ENCODE peak calls at places on chromosomes 3 and 15, in seven cellular contexts. B, H, G, K, W, X and P are unnamed samples.
A peak's percentile ranks its signal among the peaks of the same experiment; 100 is the strongest.

GRCh38 chr15:68896178-68896577 is 34.1 kb upstream of the SPESP1 start:
- DNase-seq in G (no peak), W (no peak), H (no peak), K (no peak), B (no peak), X (no peak), P (no peak)

GRCh38 chr15:92073044-92073785 is 219.7 kb downstream of the SLCO3A1 start:
- DNase-seq in K (peak; percentile 59), G (no peak), W (no peak), B (no peak), X (no peak), H (peak; percentile 36), P (no peak)

GRCh38 chr3:36124118-36124796 is 256.0 kb upstream of the STAC start:
- DNase-seq in X (peak; percentile 90), W (no peak), G (no peak), B (peak; percentile 1), K (peak; percentile 56), H (peak; percentile 65), P (peak; percentile 14)

GRCh38 chr3:185959609-185960517 is 22.0 kb upstream of the TRA2B start:
- DNase-seq in X (no peak), K (peak; percentile 75), H (peak; percentile 91), G (peak; percentile 64), W (no peak), B (peak; percentile 65), P (peak; percentile 76)

GRCh38 chr15:36161781-36162212 is 417.6 kb upstream of the CDIN1 start:
- DNase-seq in H (peak; percentile 63), B (peak; percentile 3), X (peak; percentile 47), K (peak; percentile 85), W (peak; percentile 14), G (no peak), P (peak; percentile 73)

GRCh38 chr3:196985954-196986885 is 17.6 kb upstream of the PIGZ start:
- DNase-seq in H (no peak), K (no peak), B (no peak), G (no peak), X (no peak), W (no peak), P (no peak)

GRCh38 chr3:169695051-169695450 is 31.5 kb upstream of the MECOM start:
- DNase-seq in X (no peak), H (peak; percentile 20), B (no peak), G (no peak), W (no peak), K (peak; percentile 65), P (peak; percentile 7)

GRCh38 chr15:84001037-84001436 is 234.5 kb upstream of the GOLGA6L4 start:
- DNase-seq in W (no peak), B (no peak), G (no peak), K (no peak), H (no peak), X (no peak), P (no peak)

GRCh38 chr3:69160525-69160924 is 38.1 kb upstream of the LMOD3 start:
- DNase-seq in G (no peak), B (no peak), H (no peak), W (no peak), K (no peak), X (no peak), P (no peak)

GRCh38 chr15:76714950-76715349 is 190.2 kb downstream of the SCAPER start:
- DNase-seq in K (no peak), X (no peak), W (no peak), G (no peak), H (no peak), B (no peak), P (no peak)

GRCh38 chr3:17278006-17278405 is 393.3 kb downstream of the PLCL2 start:
- DNase-seq in G (no peak), B (no peak), W (no peak), K (no peak), H (no peak), X (no peak), P (no peak)

GRCh38 chr3:111735271-111735758 is 123.8 kb upstream of the PHLDB2 start:
- DNase-seq in G (no peak), B (no peak), W (no peak), K (peak; percentile 86), H (peak; percentile 80), X (no peak), P (peak; percentile 71)

GRCh38 chr3:27626596-27627118 is 95.5 kb downstream of the EOMES start:
- DNase-seq in W (no peak), H (no peak), X (no peak), G (no peak), K (no peak), B (no peak), P (no peak)

GRCh38 chr15:38758001-38758400 is 193.4 kb upstream of the RASGRP1 start:
- DNase-seq in H (peak; percentile 49), X (no peak), K (peak; percentile 64), W (no peak), G (no peak), B (no peak), P (peak; percentile 26)

GRCh38 chr3:117184574-117184973 is 475.0 kb downstream of the TUSC7 start:
- DNase-seq in K (no peak), W (no peak), G (no peak), H (peak; percentile 56), B (no peak), X (no peak), P (peak; percentile 4)

GRCh38 chr3:146803746-146804145 is 198.6 kb upstream of the PLSCR5 start:
- DNase-seq in K (peak; percentile 69), W (no peak), B (no peak), X (no peak), G (no peak), H (peak; percentile 87), P (peak; percentile 92)

GRCh38 chr3:194323785-194324735 is 27.1 kb downstream of the CPN2 start:
- DNase-seq in G (peak; percentile 63), H (peak; percentile 71), W (peak; percentile 89), B (no peak), X (no peak), K (peak; percentile 71), P (peak; percentile 50)

GRCh38 chr3:119084371-119085069 is 49.9 kb upstream of the IGSF11 start:
- DNase-seq in W (no peak), H (no peak), K (no peak), B (peak; percentile 16), G (no peak), X (peak; percentile 41), P (no peak)

GRCh38 chr3:177419904-177420601 is 222.8 kb upstream of the TBL1XR1 start:
- DNase-seq in X (no peak), G (no peak), K (no peak), H (no peak), B (peak; percentile 25), W (no peak), P (no peak)

GRCh38 chr15:64285871-64286270 is 70.1 kb downstream of the CSNK1G1 start:
- DNase-seq in B (no peak), G (no peak), H (no peak), X (no peak), W (no peak), K (no peak), P (no peak)

GRCh38 chr15:79028411-79028964 is 62.1 kb downstream of the RASGRF1 start:
- DNase-seq in B (peak; percentile 17), K (peak; percentile 56), W (no peak), G (peak; percentile 26), H (peak; percentile 33), X (peak; percentile 91), P (no peak)

GRCh38 chr15:58249646-58250312 is 111.6 kb downstream of the AQP9 start:
- DNase-seq in W (no peak), X (no peak), G (no peak), H (no peak), K (no peak), B (no peak), P (no peak)

GRCh38 chr15:39642011-39642640 is 61.2 kb downstream of the THBS1 start:
- DNase-seq in W (no peak), H (peak; percentile 55), G (no peak), K (peak; percentile 47), X (peak; percentile 50), B (no peak), P (no peak)

GRCh38 chr15:40904552-40905201 is 10.4 kb downstream of the VPS18 start:
- DNase-seq in W (no peak), K (no peak), B (no peak), X (no peak), G (no peak), H (no peak), P (no peak)

GRCh38 chr3:37991109-37991508 is 523 bp downstream of the VILL start:
- DNase-seq in H (no peak), W (no peak), K (no peak), G (no peak), X (no peak), B (no peak), P (no peak)
- H3K4me3 ChIP-seq in H (no peak overlapping the region), W (no peak overlapping the region), K (no peak overlapping the region), G (peak overlapping the region; percentile 11), X (no peak overlapping the region), B (no peak overlapping the region), P (no peak overlapping the region)

GRCh38 chr3:10224794-10225660 is 23.2 kb upstream of the TATDN2 start:
- DNase-seq in K (peak; percentile 76), X (peak; percentile 90), W (peak; percentile 56), B (peak; percentile 85), G (peak; percentile 85), H (peak; percentile 75), P (no peak)
- H3K4me3 ChIP-seq in K (no peak overlapping the region), X (no peak overlapping the region), W (no peak overlapping the region), B (no peak overlapping the region), G (no peak overlapping the region), H (no peak overlapping the region), P (no peak overlapping the region)

GRCh38 chr3:12288466-12289129 is at the start of gene PPARG:
- DNase-seq in G (peak; percentile 76), X (peak; percentile 77), W (peak; percentile 45), H (peak; percentile 84), K (peak; percentile 65), B (peak; percentile 47), P (no peak)

GRCh38 chr3:12289562-12289961 is 692 bp downstream of the PPARG start:
- DNase-seq in K (no peak), W (no peak), H (no peak), B (no peak), X (no peak), G (no peak), P (no peak)

GRCh38 chr3:12296511-12296910 is 7.6 kb downstream of the PPARG start:
- DNase-seq in H (no peak), X (no peak), K (no peak), W (no peak), G (no peak), B (no peak), P (no peak)

GRCh38 chr3:12294885-12295580 is 6.2 kb downstream of the PPARG start:
- DNase-seq in X (no peak), H (peak; percentile 93), K (peak; percentile 66), G (no peak), B (no peak), W (no peak), P (peak; percentile 67)

GRCh38 chr3:12292770-12293169 is 3.9 kb downstream of the PPARG start:
- DNase-seq in W (no peak), K (no peak), G (no peak), H (no peak), B (no peak), X (no peak), P (no peak)
- H3K4me3 ChIP-seq in W (no peak overlapping the region), K (no peak overlapping the region), G (no peak overlapping the region), H (peak overlapping the region; percentile 70), B (no peak overlapping the region), X (no peak overlapping the region), P (no peak overlapping the region)

DNA sequence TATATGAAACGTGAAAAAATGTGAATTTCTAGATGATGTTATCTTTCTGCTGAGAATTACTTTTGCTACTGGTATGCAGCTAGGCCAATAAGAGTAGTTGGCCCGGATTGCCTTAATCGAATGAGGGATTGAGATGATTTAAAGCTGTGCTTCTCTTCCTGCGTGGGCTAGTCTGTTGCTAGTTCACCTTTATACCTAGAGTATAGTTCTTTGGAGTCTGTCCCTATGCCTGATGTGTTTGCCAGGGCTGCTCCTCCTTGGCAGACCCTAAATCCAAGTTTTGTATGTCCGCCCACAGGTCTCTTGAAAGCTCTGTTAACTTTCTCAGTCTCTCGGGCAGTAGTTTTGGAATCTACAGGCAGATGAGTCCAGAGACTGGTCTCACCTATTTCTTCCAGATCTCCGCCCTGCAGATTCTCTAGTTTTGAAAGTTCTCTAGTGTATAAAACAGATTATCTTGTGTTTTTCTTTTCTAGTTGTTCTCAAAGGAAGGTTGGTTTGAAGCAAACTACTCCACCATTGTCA is 64.9 kb downstream of the MEF2A start:
- DNase-seq in K (no peak), G (no peak), X (no peak), W (no peak), H (no peak), B (no peak), P (no peak)
- H3K4me3 ChIP-seq in K (no peak overlapping the region), G (no peak overlapping the region), X (no peak overlapping the region), W (no peak overlapping the region), H (no peak overlapping the region), B (no peak overlapping the region), P (no peak overlapping the region)